ENCODE peak calls at places on chromosomes 6 and 20, in five cellular contexts. V, K, M, N and G are unnamed samples.

GRCh38 chr20:26209171-26209941 is 512.7 kb upstream of the ZNF337 start:
- DNase-seq in V (no peak), N (no peak), M (peak), K (peak), G (peak)

GRCh38 chr20:22545045-22545444 is 39.3 kb downstream of the FOXA2 start:
- DNase-seq in M (no peak), N (no peak), K (no peak), V (no peak), G (no peak)

GRCh38 chr6:112480551-112480950 is 133.4 kb downstream of the RFPL4B start:
- DNase-seq in V (no peak), K (no peak), M (no peak), N (peak), G (no peak)

GRCh38 chr6:170074435-170074834 is 216.4 kb downstream of the DLL1 start:
- DNase-seq in M (peak), N (no peak), K (peak), V (no peak), G (peak)

GRCh38 chr6:135277422-135277821 is 96.3 kb downstream of the MYB start:
- DNase-seq in M (no peak), K (no peak), N (no peak), V (no peak), G (no peak)

GRCh38 chr6:134420638-134421181 is 102.8 kb upstream of the SGK1 start:
- DNase-seq in K (no peak), M (no peak), V (peak), N (peak), G (no peak)

GRCh38 chr20:34578040-34578439 is 19.5 kb downstream of the MAP1LC3A start:
- DNase-seq in V (no peak), M (no peak), K (no peak), N (no peak), G (no peak)

GRCh38 chr20:41224281-41224680 is 86.9 kb downstream of the PLCG1 start:
- DNase-seq in K (no peak), V (no peak), N (no peak), M (no peak), G (no peak)

GRCh38 chr6:142306736-142307135 is 4.9 kb downstream of the ADGRG6 start:
- DNase-seq in M (no peak), N (no peak), V (no peak), K (no peak), G (no peak)

GRCh38 chr6:170135821-170136471 is 154.9 kb downstream of the DLL1 start:
- DNase-seq in V (no peak), N (no peak), K (peak), M (no peak), G (peak)

GRCh38 chr6:33610779-33611421 is 10.2 kb upstream of the ITPR3 start:
- DNase-seq in K (peak), N (no peak), M (peak), V (no peak), G (no peak)

GRCh38 chr20:5786930-5787826 is 37.0 kb downstream of the SHLD1 start:
- DNase-seq in K (no peak), N (peak), M (no peak), V (peak), G (no peak)

GRCh38 chr6:84033523-84034451 is at the start of gene MRAP2:
- DNase-seq in M (peak), V (peak), N (no peak), K (no peak), G (peak)

GRCh38 chr20:22686097-22686496 is 101.7 kb upstream of the FOXA2 start:
- DNase-seq in M (peak), V (peak), K (peak), N (peak), G (peak)

GRCh38 chr6:120410586-120410985 is 923.7 kb downstream of the TBC1D32 start:
- DNase-seq in M (no peak), N (peak), K (no peak), V (no peak), G (no peak)

GRCh38 chr20:50015993-50016770 is 33.4 kb downstream of the SNAI1 start:
- DNase-seq in K (no peak), V (no peak), N (no peak), M (no peak), G (no peak)

GRCh38 chr20:3168079-3168828 is 5.1 kb downstream of the LZTS3 start:
- DNase-seq in K (no peak), M (peak), V (no peak), N (no peak), G (peak)

GRCh38 chr6:3759656-3760245 is 8.2 kb upstream of the PXDC1 start:
- DNase-seq in N (no peak), M (no peak), K (no peak), V (peak), G (no peak)

GRCh38 chr6:115899883-115900282 is 160.8 kb downstream of the FRK start:
- DNase-seq in M (no peak), V (no peak), N (no peak), K (no peak), G (no peak)

GRCh38 chr6:21824431-21825180 is 231.1 kb downstream of the SOX4 start:
- DNase-seq in K (no peak), N (peak), V (no peak), M (no peak), G (no peak)

GRCh38 chr20:12827796-12828406 is 180.9 kb upstream of the SPTLC3 start:
- DNase-seq in M (no peak), V (no peak), N (no peak), K (no peak), G (no peak)

GRCh38 chr6:158452191-158452590 is 107.7 kb upstream of the TMEM181 start:
- DNase-seq in M (no peak), V (no peak), N (no peak), K (no peak), G (no peak)

GRCh38 chr6:79640146-79641111 is 9.3 kb downstream of the SH3BGRL2 start:
- DNase-seq in V (no peak), K (peak), M (no peak), N (no peak), G (no peak)

GRCh38 chr6:47729019-47729418 is 30.6 kb downstream of the ADGRF4 start:
- DNase-seq in K (no peak), V (no peak), M (no peak), N (peak), G (no peak)

GRCh38 chr6:22807818-22808217 is 238.5 kb downstream of the HDGFL1 start:
- DNase-seq in K (no peak), N (no peak), M (no peak), V (no peak), G (no peak)

GRCh38 chr6:40953486-40953885 is 85.5 kb downstream of the UNC5CL start:
- DNase-seq in V (no peak), N (no peak), M (no peak), K (no peak), G (no peak)

GRCh38 chr6:118784641-118785164 is 109.2 kb upstream of the ASF1A start:
- DNase-seq in N (peak), M (no peak), V (no peak), K (peak), G (no peak)

GRCh38 chr6:79949235-79949634 is 1.9 kb upstream of the ELOVL4 start:
- DNase-seq in K (no peak), N (peak), M (no peak), V (peak), G (no peak)

DNA sequence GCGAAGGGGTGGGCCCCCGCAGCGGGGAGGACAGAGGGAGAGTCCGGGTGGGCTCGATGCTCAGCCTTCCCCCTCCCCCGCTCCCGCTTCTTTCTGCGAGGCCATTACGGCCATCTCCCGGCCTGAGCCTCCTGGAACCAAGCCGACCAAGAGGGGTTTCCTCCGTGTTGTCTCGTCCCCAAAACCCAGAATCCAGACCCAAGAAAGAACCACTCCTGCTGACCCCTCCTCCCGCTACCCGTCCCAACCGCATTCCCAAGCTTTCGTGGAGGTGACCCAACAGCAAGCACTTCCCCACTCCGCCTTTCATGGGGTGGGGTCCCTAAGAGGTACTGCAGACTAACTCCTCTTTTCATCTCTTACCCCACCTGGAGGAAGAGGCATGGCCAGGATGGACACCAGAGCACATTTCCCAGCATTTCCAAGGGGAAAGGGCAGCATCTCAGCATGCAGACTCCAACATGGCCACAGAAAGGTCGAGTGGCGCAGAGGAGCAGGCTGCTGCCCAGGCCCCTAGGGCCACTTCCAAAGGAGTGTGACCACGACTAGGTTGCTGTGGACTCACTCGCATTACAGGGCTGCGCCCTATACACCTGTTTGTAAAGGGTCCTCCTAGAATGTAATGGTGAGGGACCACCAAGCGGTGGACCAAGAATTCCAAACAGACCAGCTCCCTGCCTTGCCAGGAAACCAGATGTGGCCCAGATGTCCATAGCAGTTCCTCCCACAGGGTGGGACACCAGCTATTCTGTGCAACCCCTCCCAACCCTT is 53.5 kb downstream of the MRPL14 start:
- DNase-seq in V (no peak), K (no peak), M (no peak), N (no peak), G (no peak)
- H3K4me3 ChIP-seq in V (peak), K (peak), M (no peak), N (no peak), G (peak)

GRCh38 chr20:15767636-15768369 is 805.4 kb downstream of the KIF16B start:
- DNase-seq in M (no peak), V (no peak), K (no peak), N (peak), G (no peak)

GRCh38 chr20:15760217-15760567 is 813.1 kb downstream of the KIF16B start:
- DNase-seq in V (no peak), N (no peak), K (no peak), M (no peak), G (no peak)

GRCh38 chr20:15768370-15768741 is 804.9 kb downstream of the KIF16B start:
- DNase-seq in V (no peak), N (peak), M (no peak), K (no peak), G (no peak)

GRCh38 chr20:15759546-15760216 is 813.6 kb downstream of the KIF16B start:
- DNase-seq in M (no peak), N (peak), V (no peak), K (no peak), G (no peak)

DNA sequence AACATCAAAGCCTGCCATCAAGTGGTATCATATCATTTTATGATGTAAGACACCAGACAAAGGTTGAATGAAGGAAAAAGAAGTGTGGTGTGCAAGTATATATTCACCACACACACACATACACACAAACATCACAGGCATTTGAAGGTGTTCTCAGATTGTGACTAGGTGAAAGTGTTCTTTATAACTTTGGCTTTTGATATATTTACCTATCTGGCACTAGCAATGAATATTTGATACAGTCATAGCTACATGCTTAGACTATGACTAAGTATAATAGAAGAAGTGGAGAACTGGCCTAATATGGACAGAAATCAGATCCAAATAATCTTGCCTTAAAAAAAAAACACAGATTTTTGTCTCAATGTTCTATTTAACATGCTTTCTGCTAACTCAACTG is 809.9 kb downstream of the KIF16B start:
- DNase-seq in V (peak), M (no peak), K (no peak), N (peak), G (no peak)
- H3K4me3 ChIP-seq in V (no peak), M (no peak), K (no peak), N (no peak), G (no peak)

DNA sequence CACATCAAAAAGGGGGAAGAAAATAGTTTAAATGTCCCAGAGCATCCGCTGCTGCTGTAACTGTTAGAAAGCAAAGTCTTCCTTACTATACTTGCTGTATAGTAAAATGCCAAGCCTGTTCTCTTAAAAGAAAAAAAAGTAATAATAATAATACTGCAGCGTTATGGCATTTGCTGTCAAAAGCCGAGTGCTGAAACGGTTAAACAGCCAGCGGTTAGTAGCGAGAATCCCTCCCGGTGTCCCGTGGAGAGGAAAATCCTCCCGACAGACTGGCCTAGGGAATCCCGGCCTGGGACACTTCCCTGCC is 19.5 kb upstream of the NFATC2 start:
- DNase-seq in M (no peak), N (no peak), V (peak), K (no peak), G (no peak)
- H3K4me3 ChIP-seq in M (no peak), N (peak), V (peak), K (peak), G (peak)

DNA sequence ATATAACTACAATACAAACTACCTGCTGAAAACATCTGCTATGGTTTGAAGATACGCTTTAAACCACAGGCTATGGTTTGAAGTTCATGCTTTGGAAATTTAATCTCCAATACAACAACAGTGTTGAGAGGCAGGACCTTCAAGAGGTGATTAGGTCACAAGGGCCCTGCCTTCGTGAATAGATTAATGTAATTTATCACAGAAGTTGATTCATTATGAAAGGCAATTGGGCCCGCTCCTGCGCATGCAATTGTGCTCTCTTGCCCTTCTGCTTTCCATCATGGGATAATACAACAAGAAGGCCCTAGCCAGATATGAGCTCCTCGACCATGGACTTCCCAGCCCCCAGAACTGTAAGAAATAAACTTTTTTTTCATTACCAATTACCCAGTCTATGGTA is 21.2 kb downstream of the REPS1 start:
- DNase-seq in K (no peak), M (no peak), V (no peak), N (no peak), G (no peak)
- H3K4me3 ChIP-seq in K (no peak), M (no peak), V (no peak), N (no peak), G (no peak)